ENCODE peak calls at places on chromosomes 5 and 9, in six cellular contexts. B, P, E, I, O and F are unnamed samples.

GRCh38 chr5:40755407-40756365 is at the start of gene TTC33:
- DNase-seq in B (peak), P (peak), E (peak), I (peak), O (peak), F (peak)

GRCh38 chr9:85244856-85245255 is 496.9 kb downstream of the AGTPBP1 start:
- DNase-seq in B (no peak), P (no peak), E (no peak), I (no peak), O (no peak), F (no peak)

GRCh38 chr9:113578877-113579269 is 115.3 kb downstream of the RGS3 start:
- DNase-seq in B (peak), P (peak), E (peak), I (no peak), O (peak), F (peak)

GRCh38 chr5:165079389-165079788 is 1574.0 kb downstream of the MAT2B start:
- DNase-seq in B (no peak), P (no peak), E (no peak), I (no peak), O (no peak), F (no peak)

GRCh38 chr9:136695435-136695895 is 8.2 kb upstream of the AGPAT2 start:
- DNase-seq in B (no peak), P (no peak), E (no peak), I (peak), O (peak), F (no peak)

GRCh38 chr9:116274293-116274692 is 120.7 kb downstream of the PAPPA start:
- DNase-seq in B (peak), P (peak), E (no peak), I (no peak), O (no peak), F (no peak)

GRCh38 chr5:54249210-54250028 is 61.0 kb downstream of the ARL15 start:
- DNase-seq in B (peak), P (peak), E (peak), I (no peak), O (peak), F (peak)

GRCh38 chr9:22307013-22307711 is 139.5 kb upstream of the DMRTA1 start:
- DNase-seq in B (peak), P (peak), E (peak), I (no peak), O (peak), F (peak)

GRCh38 chr5:124528838-124529237 is 217.6 kb downstream of the ZNF608 start:
- DNase-seq in B (peak), P (peak), E (no peak), I (no peak), O (no peak), F (no peak)

GRCh38 chr5:111857633-111858032 is 100.6 kb upstream of the NREP start:
- DNase-seq in B (no peak), P (no peak), E (peak), I (no peak), O (no peak), F (no peak)

GRCh38 chr9:85445887-85446286 is 295.9 kb downstream of the AGTPBP1 start:
- DNase-seq in B (no peak), P (no peak), E (no peak), I (no peak), O (no peak), F (no peak)

GRCh38 chr5:113178073-113178779 is 201.6 kb downstream of the DCP2 start:
- DNase-seq in B (no peak), P (no peak), E (no peak), I (no peak), O (no peak), F (no peak)

GRCh38 chr9:124033967-124034366 is 22.4 kb downstream of the LHX2 start:
- DNase-seq in B (no peak), P (no peak), E (no peak), I (no peak), O (no peak), F (no peak)

GRCh38 chr5:172148381-172148780 is 39.6 kb downstream of the STK10 start:
- DNase-seq in B (no peak), P (no peak), E (no peak), I (no peak), O (no peak), F (no peak)

GRCh38 chr9:115941561-115942315 is 211.9 kb upstream of the PAPPA start:
- DNase-seq in B (peak), P (no peak), E (peak), I (no peak), O (no peak), F (no peak)

GRCh38 chr5:55063899-55064298 is 38.5 kb upstream of the GZMA start:
- DNase-seq in B (no peak), P (no peak), E (peak), I (no peak), O (no peak), F (no peak)

GRCh38 chr5:133140311-133140710 is 88.5 kb downstream of the HSPA4 start:
- DNase-seq in B (no peak), P (no peak), E (no peak), I (no peak), O (no peak), F (no peak)

GRCh38 chr5:25862276-25862675 is 1176.1 kb downstream of the CDH9 start:
- DNase-seq in B (no peak), P (no peak), E (no peak), I (no peak), O (no peak), F (no peak)